ENCODE peak calls at places on chromosomes 12 and 14, in ten cellular contexts. O is GOT3; Q is DMS 273 treated with DMSO at 0.1 percent for 48 hours; J is activated naive CD4-positive, alpha-beta T cell treated with anti-CD3 and anti-CD28 coated beads, Interleukin-2, amount 10 ng/mL, durations not matched to agents 7 days and 5 days; T is fibroblast of pulmonary artery; A is DMS153; K is T follicular helper cell; P is aorta; R is brain microvascular endothelial cell; D is activated T-cell treated with anti-CD3 and anti-CD28 coated beads for 1 hour. F is an unnamed sample.

GRCh38 chr12:32897688-32898573 is 1.4 kb upstream of the PKP2 start:
- DNase-seq in O (no peak), A (peak), Q (no peak), P (no peak), K (no peak), J (no peak), D (no peak), T (no peak), R (no peak), F (no peak)

GRCh38 chr14:34212574-34212973 is 249.5 kb downstream of the SPTSSA start:
- DNase-seq in A (no peak), O (no peak), K (no peak), R (no peak), D (no peak), Q (no peak), P (no peak), T (no peak), J (no peak), F (no peak)

GRCh38 chr14:34246206-34246605 is 215.8 kb downstream of the SPTSSA start:
- DNase-seq in K (no peak), A (no peak), R (no peak), P (no peak), J (no peak), Q (no peak), T (no peak), D (no peak), O (no peak), F (peak)

GRCh38 chr12:53006810-53007742 is 820 bp downstream of the EIF4B start:
- DNase-seq in J (peak), A (peak), Q (peak), D (peak), O (no peak), K (peak), T (peak), P (peak), R (peak), F (peak)

GRCh38 chr14:76872796-76873432 is 46.7 kb downstream of the LRRC74A start:
- DNase-seq in T (peak), J (peak), D (peak), K (peak), R (peak), Q (no peak), A (no peak), O (no peak), P (peak), F (peak)

GRCh38 chr14:34361504-34362011 is 100.5 kb downstream of the SPTSSA start:
- DNase-seq in A (no peak), P (no peak), T (peak), O (no peak), Q (no peak), R (no peak), K (no peak), D (no peak), J (no peak), F (no peak)

GRCh38 chr12:22935501-22935900 is 310.5 kb downstream of the ETNK1 start:
- DNase-seq in J (no peak), K (no peak), T (no peak), O (peak), A (no peak), Q (no peak), R (peak), P (no peak), D (no peak), F (no peak)

GRCh38 chr12:24821691-24822090 is 127.2 kb downstream of the BCAT1 start:
- DNase-seq in J (no peak), R (peak), T (no peak), D (no peak), A (no peak), O (no peak), K (no peak), Q (no peak), P (no peak), F (peak)

GRCh38 chr12:78155546-78155945 is 324.9 kb downstream of the NAV3 start:
- DNase-seq in K (no peak), O (no peak), R (no peak), Q (no peak), A (no peak), P (no peak), D (no peak), T (no peak), J (no peak), F (no peak)

GRCh38 chr12:81354327-81354932 is 276.6 kb downstream of the ACSS3 start:
- DNase-seq in T (no peak), J (no peak), K (no peak), O (no peak), P (no peak), Q (no peak), A (no peak), D (no peak), R (no peak), F (no peak)

GRCh38 chr14:105087308-105087962 is 22.2 kb upstream of the GPR132 start:
- DNase-seq in D (no peak), Q (no peak), T (peak), A (no peak), O (no peak), R (peak), J (peak), K (no peak), P (peak), F (no peak)

GRCh38 chr14:72614365-72614764 is 279.5 kb downstream of the DPF3 start:
- DNase-seq in D (no peak), T (no peak), P (no peak), K (no peak), A (no peak), O (no peak), J (no peak), R (no peak), Q (no peak), F (no peak)

GRCh38 chr12:103524238-103524875 is 28.6 kb upstream of the C12orf42 start:
- DNase-seq in P (no peak), D (no peak), A (no peak), K (no peak), R (no peak), O (no peak), J (no peak), Q (no peak), T (no peak), F (no peak)

GRCh38 chr14:95361373-95362179 is 41.9 kb upstream of the CLMN start:
- DNase-seq in R (no peak), J (peak), P (no peak), T (peak), K (no peak), Q (no peak), D (no peak), A (no peak), O (no peak), F (no peak)

GRCh38 chr14:37247777-37248461 is 50.2 kb downstream of the MIPOL1 start:
- DNase-seq in Q (no peak), J (no peak), T (no peak), D (no peak), K (no peak), A (peak), R (no peak), O (no peak), P (no peak), F (no peak)

GRCh38 chr12:8089718-8090117 is 7.6 kb downstream of the NECAP1 start:
- DNase-seq in P (no peak), D (no peak), J (no peak), R (no peak), K (no peak), A (no peak), T (no peak), Q (no peak), O (no peak), F (no peak)

GRCh38 chr14:81390706-81391105 is 9.4 kb downstream of the STON2 start:
- DNase-seq in A (no peak), D (no peak), T (no peak), R (no peak), Q (no peak), O (no peak), J (no peak), K (no peak), P (no peak), F (no peak)

GRCh38 chr12:123384318-123384993 is 524 bp downstream of the KMT5A start:
- DNase-seq in P (no peak), Q (no peak), R (peak), A (no peak), O (no peak), K (no peak), T (no peak), J (peak), D (no peak), F (no peak)

GRCh38 chr14:70812124-70812818 is 3.0 kb upstream of the MAP3K9 start:
- DNase-seq in J (no peak), T (no peak), K (no peak), A (no peak), R (no peak), Q (no peak), D (no peak), O (no peak), P (no peak), F (no peak)

GRCh38 chr12:72288911-72289310 is 16.7 kb downstream of the TRHDE start:
- DNase-seq in K (no peak), Q (no peak), D (no peak), O (no peak), J (no peak), A (no peak), P (no peak), R (no peak), T (no peak), F (no peak)

GRCh38 chr12:54734196-54734950 is 86.2 kb upstream of the DCD start:
- DNase-seq in T (no peak), K (no peak), A (no peak), Q (no peak), O (no peak), P (no peak), R (no peak), J (no peak), D (no peak), F (no peak)

GRCh38 chr14:72063761-72064282 is 131.6 kb downstream of the RGS6 start:
- DNase-seq in A (no peak), O (no peak), P (no peak), K (no peak), Q (no peak), R (no peak), J (no peak), D (no peak), T (no peak), F (no peak)

GRCh38 chr12:171743-172705 is 41.9 kb downstream of the SLC6A12 start:
- DNase-seq in K (no peak), P (no peak), R (no peak), J (no peak), T (no peak), D (no peak), O (no peak), A (no peak), Q (no peak), F (peak)

GRCh38 chr14:101457936-101458535 is 103.3 kb upstream of the DIO3 start:
- DNase-seq in J (no peak), T (no peak), O (no peak), A (no peak), R (no peak), P (no peak), K (no peak), Q (no peak), D (no peak), F (no peak)

GRCh38 chr12:118582863-118583262 is 206.5 kb downstream of the SUDS3 start:
- DNase-seq in T (no peak), Q (no peak), P (no peak), R (no peak), J (no peak), O (no peak), D (no peak), K (no peak), A (no peak), F (peak)

GRCh38 chr12:99611117-99611516 is 36.4 kb upstream of the GARIN6 start:
- DNase-seq in Q (no peak), P (no peak), A (no peak), O (no peak), D (no peak), T (peak), K (no peak), R (no peak), J (no peak), F (peak)

GRCh38 chr14:41570415-41571155 is 36.1 kb upstream of the LRFN5 start:
- DNase-seq in P (no peak), A (peak), D (no peak), R (no peak), T (no peak), K (no peak), J (no peak), O (no peak), Q (no peak), F (no peak)

GRCh38 chr14:53035336-53035735 is 84.5 kb upstream of the FERMT2 start:
- DNase-seq in J (no peak), D (no peak), P (no peak), K (no peak), R (no peak), O (no peak), A (no peak), T (no peak), Q (no peak), F (no peak)

GRCh38 chr12:26936559-26937442 is 980 bp downstream of the INTS13 start:
- DNase-seq in P (no peak), R (no peak), T (no peak), Q (no peak), O (no peak), D (no peak), J (peak), A (no peak), K (no peak), F (no peak)

GRCh38 chr12:46370792-46371717 is 1.5 kb downstream of the SLC38A2 start:
- DNase-seq in T (peak), R (peak), D (peak), P (peak), K (peak), J (peak), Q (peak), O (peak), A (peak), F (peak)

GRCh38 chr12:22268973-22269372 is 65.5 kb downstream of the ST8SIA1 start:
- DNase-seq in K (no peak), P (no peak), O (no peak), A (no peak), D (no peak), T (no peak), Q (no peak), J (no peak), R (no peak), F (no peak)

F was measured in NCI-H226.